ENCODE peak calls at places on chromosomes 12 and 14, in eight cellular contexts. T is gastrocnemius medialis, D is transverse colon, V is Peyer's patch, B is tibial nerve, M is A549, I is testis, W is GM12878. A is an unnamed sample.

GRCh38 chr14:106069786-106070185 is 543.4 kb downstream of the TMEM121 start:
- DNase-seq in T (no peak), D (no peak), V (no peak), B (no peak), M (no peak), I (no peak), W (no peak), A (no peak)

GRCh38 chr12:106113446-106114083 is 25.2 kb downstream of the NUAK1 start:
- DNase-seq in T (no peak), D (no peak), V (no peak), B (no peak), M (no peak), I (no peak), W (no peak), A (no peak)

GRCh38 chr14:75427482-75428229 is at the start of gene JDP2:
- DNase-seq in T (peak; percentile 90), D (peak; percentile 94), V (peak; percentile 94), B (peak; percentile 90), M (peak; percentile 64), I (peak; percentile 86), W (no peak), A (peak; percentile 94)

GRCh38 chr12:54082402-54082892 is 28.8 kb downstream of the HOXC4 start:
- DNase-seq in T (no peak), D (peak; percentile 33), V (peak; percentile 71), B (no peak), M (no peak), I (peak; percentile 48), W (no peak), A (no peak)

GRCh38 chr12:15289192-15289591 is 33.1 kb upstream of the PTPRO start:
- DNase-seq in T (no peak), D (no peak), V (no peak), B (no peak), M (no peak), I (no peak), W (no peak), A (no peak)

GRCh38 chr14:76537912-76538647 is 162.1 kb downstream of the ESRRB start:
- DNase-seq in T (no peak), D (no peak), V (no peak), B (no peak), M (no peak), I (no peak), W (no peak), A (no peak)

GRCh38 chr14:56118611-56119181 is 485 bp downstream of the PELI2 start:
- DNase-seq in T (no peak), D (peak; percentile 26), V (peak; percentile 56), B (no peak), M (no peak), I (peak; percentile 43), W (no peak), A (peak; percentile 50)

GRCh38 chr14:36657409-36658090 is 4.1 kb upstream of the PAX9 start:
- DNase-seq in T (no peak), D (no peak), V (no peak), B (no peak), M (no peak), I (peak; percentile 24), W (no peak), A (peak; percentile 20)

GRCh38 chr14:36518586-36519430 is 1.2 kb downstream of the NKX2-1 start:
- DNase-seq in T (no peak), D (no peak), V (no peak), B (no peak), M (no peak), I (no peak), W (no peak), A (no peak)

GRCh38 chr12:76490763-76491162 is 68.8 kb downstream of the OSBPL8 start:
- DNase-seq in T (no peak), D (no peak), V (no peak), B (no peak), M (no peak), I (no peak), W (no peak), A (no peak)

GRCh38 chr12:130764073-130764472 is 48.0 kb upstream of the RIMBP2 start:
- DNase-seq in T (no peak), D (no peak), V (no peak), B (no peak), M (no peak), I (no peak), W (peak; percentile 53), A (no peak)

GRCh38 chr14:87233806-87234384 is 759.1 kb downstream of the GALC start:
- DNase-seq in T (no peak), D (no peak), V (no peak), B (no peak), M (no peak), I (no peak), W (no peak), A (no peak)

GRCh38 chr14:70782361-70782760 is 27.0 kb downstream of the MAP3K9 start:
- DNase-seq in T (no peak), D (no peak), V (no peak), B (no peak), M (no peak), I (no peak), W (no peak), A (no peak)

GRCh38 chr14:105469456-105470162 is 5.0 kb upstream of the CRIP2 start:
- DNase-seq in T (no peak), D (no peak), V (no peak), B (no peak), M (no peak), I (no peak), W (no peak), A (peak; percentile 58)

GRCh38 chr14:30312214-30312613 is 246.7 kb upstream of the G2E3 start:
- DNase-seq in T (no peak), D (no peak), V (no peak), B (no peak), M (no peak), I (no peak), W (no peak), A (no peak)

GRCh38 chr14:83556746-83557460 is 1973.0 kb upstream of the FLRT2 start:
- DNase-seq in T (no peak), D (no peak), V (no peak), B (no peak), M (no peak), I (no peak), W (no peak), A (no peak)

GRCh38 chr12:66061557-66062279 is 68.8 kb downstream of the LLPH start:
- DNase-seq in T (no peak), D (no peak), V (no peak), B (no peak), M (no peak), I (no peak), W (no peak), A (no peak)

GRCh38 chr12:31238764-31239387 is 87.1 kb downstream of the SINHCAF start:
- DNase-seq in T (no peak), D (peak; percentile 66), V (peak; percentile 85), B (peak; percentile 74), M (peak; percentile 79), I (peak; percentile 72), W (peak; percentile 23), A (peak; percentile 87)

GRCh38 chr12:57226588-57227314 is 2.8 kb upstream of the SHMT2 start:
- DNase-seq in T (no peak), D (no peak), V (no peak), B (no peak), M (no peak), I (no peak), W (no peak), A (no peak)

GRCh38 chr14:22837750-22838538 is 1.6 kb downstream of the MMP14 start:
- DNase-seq in T (peak; percentile 37), D (peak; percentile 55), V (peak; percentile 70), B (peak; percentile 68), M (no peak), I (peak; percentile 62), W (no peak), A (peak; percentile 46)

GRCh38 chr14:22837059-22837749 is 819 bp downstream of the MMP14 start:
- DNase-seq in T (no peak), D (peak; percentile 58), V (peak; percentile 69), B (peak; percentile 41), M (no peak), I (peak; percentile 64), W (no peak), A (peak; percentile 74)

GRCh38 chr14:22836301-22837058 is at the start of gene MMP14:
- DNase-seq in T (peak; percentile 67), D (peak; percentile 79), V (peak; percentile 81), B (peak; percentile 80), M (no peak), I (peak; percentile 79), W (no peak), A (peak; percentile 71)

GRCh38 chr14:22838631-22839041 is 2.3 kb downstream of the MMP14 start:
- DNase-seq in T (no peak), D (peak; percentile 25), V (no peak), B (no peak), M (no peak), I (no peak), W (no peak), A (peak; percentile 40)

DNA sequence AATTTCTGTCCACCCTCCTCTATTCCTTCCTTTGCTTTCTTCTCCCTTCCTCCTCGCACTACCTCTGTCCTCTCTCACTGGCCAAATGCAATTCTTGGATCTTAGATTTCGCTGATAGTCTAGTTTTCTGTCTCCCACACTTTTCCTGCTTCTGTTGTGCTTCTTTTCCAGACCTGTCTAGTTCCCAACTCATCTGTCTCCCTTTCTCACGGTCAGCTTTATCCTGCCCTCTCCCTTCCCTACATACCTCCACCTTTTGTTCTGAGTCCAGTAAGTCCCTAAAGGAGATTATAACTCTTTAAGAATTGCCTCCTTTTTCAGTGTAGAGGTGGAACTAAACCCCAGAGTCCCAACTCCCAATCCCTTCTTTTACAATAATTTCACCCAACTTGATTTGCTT is 880 bp upstream of the MMP14 start:
- DNase-seq in T (no peak), D (no peak), V (no peak), B (no peak), M (no peak), I (no peak), W (no peak), A (no peak)
- H3K4me3 ChIP-seq in T (no peak overlapping the region), D (no peak overlapping the region), V (no peak overlapping the region), B (no peak overlapping the region), M (no peak overlapping the region), I (no peak overlapping the region), W (no peak overlapping the region), A (no peak overlapping the region)

DNA sequence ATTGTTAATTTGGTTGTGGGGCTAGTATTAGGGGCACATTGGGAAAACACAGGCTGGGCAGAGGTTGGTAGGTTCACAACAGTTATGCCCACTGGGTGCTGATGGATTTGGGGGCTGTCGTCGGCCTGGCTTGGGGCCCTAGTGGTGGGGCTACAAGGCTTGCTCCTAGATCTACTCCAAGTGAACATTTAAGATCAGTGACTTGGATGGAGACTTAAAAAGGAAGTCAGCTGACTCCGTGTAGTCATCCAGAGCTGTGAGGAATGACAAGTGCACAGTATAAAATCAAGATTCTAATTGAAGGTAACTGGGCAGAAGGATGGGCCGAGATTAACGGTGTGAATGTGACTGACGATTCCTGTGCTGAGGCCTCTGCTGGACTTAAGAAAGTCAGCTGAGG is 12.8 kb upstream of the NR4A1 start:
- DNase-seq in T (no peak), D (no peak), V (no peak), B (no peak), M (no peak), I (no peak), W (no peak), A (no peak)
- H3K4me1 ChIP-seq in T (peaks cover 37% of the 10 kb centered on the region), D (peaks cover 20% of the 10 kb centered on the region), V (peaks cover 22% of the 10 kb centered on the region), B (peaks cover 41% of the 10 kb centered on the region), M (peaks cover 10% of the 10 kb centered on the region), I (peaks cover 64% of the 10 kb centered on the region), W (peaks cover 22% of the 10 kb centered on the region), A (peaks cover 44% of the 10 kb centered on the region)

GRCh38 chr14:73762375-73762822 is 48.2 kb upstream of the PNMA1 start:
- DNase-seq in T (no peak), D (peak; percentile 70), V (peak; percentile 79), B (no peak), M (no peak), I (no peak), W (peak; percentile 79), A (peak; percentile 54)
- TF ChIP-seq POLR2A in T (no peak), D (no peak), V (no peak), B (no peak), M (no peak), I (no peak), W (peak; percentile 44), A (no peak)

GRCh38 chr14:32939254-32940065 is 781 bp downstream of the NPAS3 start:
- DNase-seq in T (peak; percentile 63), D (peak; percentile 70), V (peak; percentile 66), B (peak; percentile 55), M (no peak), I (peak; percentile 87), W (no peak), A (peak; percentile 79)
- H3K4me3 ChIP-seq in T (peak overlapping the region; percentile 70), D (peak overlapping the region; percentile 68), V (peak overlapping the region; percentile 40), B (peak overlapping the region; percentile 68), M (peak overlapping the region; percentile 70), I (peak overlapping the region; percentile 77), W (no peak overlapping the region), A (peak overlapping the region; percentile 44)

A was measured in body of pancreas.